ENCODE peak calls at places on chromosomes 2 and 18, in nine cellular contexts. One of them, this sample, is unnamed.

GRCh38 chr2:85887566-85888019 is 1.2 kb downstream of the ST3GAL5 start:
- DNase-seq in AG10803: peak
- DNase-seq in GDM1: peak
- DNase-seq in KBM-7: peak
- DNase-seq in cardiac fibroblast: peak
- DNase-seq in activated CD4-positive, alpha-beta T cell treated with anti-CD3 and anti-CD28 coated beads, Interleukin-2, amount 50 U/mL, for 4 hours: peak
- DNase-seq in T-cell: peak
- DNase-seq in D341Med: peak
- DNase-seq in endothelial cell of umbilical vein: peak
- DNase-seq in this sample: no peak

GRCh38 chr2:2846379-2847130 is 515.5 kb upstream of the MYT1L start:
- DNase-seq in GDM1: no peak
- DNase-seq in activated CD4-positive, alpha-beta T cell treated with anti-CD3 and anti-CD28 coated beads, Interleukin-2, amount 50 U/mL, for 4 hours: no peak
- DNase-seq in cardiac fibroblast: no peak
- DNase-seq in endothelial cell of umbilical vein: no peak
- DNase-seq in AG10803: no peak
- DNase-seq in T-cell: no peak
- DNase-seq in D341Med: no peak
- DNase-seq in KBM-7: no peak
- DNase-seq in this sample: no peak

GRCh38 chr2:226673314-226673723 is 126.3 kb downstream of the IRS1 start:
- DNase-seq in cardiac fibroblast: peak
- DNase-seq in activated CD4-positive, alpha-beta T cell treated with anti-CD3 and anti-CD28 coated beads, Interleukin-2, amount 50 U/mL, for 4 hours: no peak
- DNase-seq in D341Med: no peak
- DNase-seq in T-cell: no peak
- DNase-seq in AG10803: peak
- DNase-seq in endothelial cell of umbilical vein: no peak
- DNase-seq in GDM1: no peak
- DNase-seq in KBM-7: peak
- DNase-seq in this sample: no peak

GRCh38 chr2:43898958-43899346 is 60.2 kb downstream of the ABCG8 start:
- DNase-seq in AG10803: no peak
- DNase-seq in T-cell: no peak
- DNase-seq in activated CD4-positive, alpha-beta T cell treated with anti-CD3 and anti-CD28 coated beads, Interleukin-2, amount 50 U/mL, for 4 hours: no peak
- DNase-seq in KBM-7: no peak
- DNase-seq in GDM1: no peak
- DNase-seq in endothelial cell of umbilical vein: no peak
- DNase-seq in D341Med: no peak
- DNase-seq in cardiac fibroblast: no peak
- DNase-seq in this sample: no peak

GRCh38 chr2:175251425-175252041 is 70.0 kb upstream of the ATP5MC3 start:
- DNase-seq in activated CD4-positive, alpha-beta T cell treated with anti-CD3 and anti-CD28 coated beads, Interleukin-2, amount 50 U/mL, for 4 hours: no peak
- DNase-seq in KBM-7: peak
- DNase-seq in endothelial cell of umbilical vein: peak
- DNase-seq in AG10803: peak
- DNase-seq in T-cell: no peak
- DNase-seq in D341Med: no peak
- DNase-seq in GDM1: no peak
- DNase-seq in cardiac fibroblast: peak
- DNase-seq in this sample: no peak

GRCh38 chr2:194223173-194223670 is 1433.8 kb upstream of the SLC39A10 start:
- DNase-seq in cardiac fibroblast: no peak
- DNase-seq in GDM1: no peak
- DNase-seq in KBM-7: no peak
- DNase-seq in endothelial cell of umbilical vein: no peak
- DNase-seq in activated CD4-positive, alpha-beta T cell treated with anti-CD3 and anti-CD28 coated beads, Interleukin-2, amount 50 U/mL, for 4 hours: no peak
- DNase-seq in D341Med: no peak
- DNase-seq in T-cell: no peak
- DNase-seq in AG10803: no peak
- DNase-seq in this sample: no peak

GRCh38 chr2:102122909-102123308 is 19.6 kb upstream of the IL1R1 start:
- DNase-seq in cardiac fibroblast: no peak
- DNase-seq in activated CD4-positive, alpha-beta T cell treated with anti-CD3 and anti-CD28 coated beads, Interleukin-2, amount 50 U/mL, for 4 hours: no peak
- DNase-seq in AG10803: no peak
- DNase-seq in endothelial cell of umbilical vein: no peak
- DNase-seq in KBM-7: no peak
- DNase-seq in T-cell: no peak
- DNase-seq in GDM1: no peak
- DNase-seq in D341Med: no peak
- DNase-seq in this sample: no peak

GRCh38 chr18:62128157-62128556 is 58.7 kb downstream of the PIGN start:
- DNase-seq in cardiac fibroblast: peak
- DNase-seq in T-cell: no peak
- DNase-seq in KBM-7: no peak
- DNase-seq in GDM1: no peak
- DNase-seq in activated CD4-positive, alpha-beta T cell treated with anti-CD3 and anti-CD28 coated beads, Interleukin-2, amount 50 U/mL, for 4 hours: no peak
- DNase-seq in endothelial cell of umbilical vein: peak
- DNase-seq in D341Med: no peak
- DNase-seq in AG10803: peak
- DNase-seq in this sample: no peak

GRCh38 chr2:15238028-15238427 is 323.1 kb downstream of the NBAS start:
- DNase-seq in GDM1: peak
- DNase-seq in activated CD4-positive, alpha-beta T cell treated with anti-CD3 and anti-CD28 coated beads, Interleukin-2, amount 50 U/mL, for 4 hours: no peak
- DNase-seq in KBM-7: peak
- DNase-seq in endothelial cell of umbilical vein: no peak
- DNase-seq in AG10803: no peak
- DNase-seq in T-cell: no peak
- DNase-seq in D341Med: no peak
- DNase-seq in cardiac fibroblast: no peak
- DNase-seq in this sample: no peak

GRCh38 chr2:70627499-70627898 is 73.9 kb upstream of the TGFA start:
- DNase-seq in KBM-7: no peak
- DNase-seq in cardiac fibroblast: peak
- DNase-seq in activated CD4-positive, alpha-beta T cell treated with anti-CD3 and anti-CD28 coated beads, Interleukin-2, amount 50 U/mL, for 4 hours: no peak
- DNase-seq in T-cell: no peak
- DNase-seq in D341Med: no peak
- DNase-seq in AG10803: no peak
- DNase-seq in GDM1: no peak
- DNase-seq in endothelial cell of umbilical vein: peak
- DNase-seq in this sample: no peak

GRCh38 chr2:1495676-1496393 is 82.6 kb downstream of the TPO start:
- DNase-seq in D341Med: no peak
- DNase-seq in KBM-7: no peak
- DNase-seq in AG10803: no peak
- DNase-seq in endothelial cell of umbilical vein: no peak
- DNase-seq in activated CD4-positive, alpha-beta T cell treated with anti-CD3 and anti-CD28 coated beads, Interleukin-2, amount 50 U/mL, for 4 hours: no peak
- DNase-seq in cardiac fibroblast: no peak
- DNase-seq in GDM1: no peak
- DNase-seq in T-cell: no peak
- DNase-seq in this sample: no peak

GRCh38 chr18:26476697-26477096 is 71.7 kb downstream of the KCTD1 start:
- DNase-seq in activated CD4-positive, alpha-beta T cell treated with anti-CD3 and anti-CD28 coated beads, Interleukin-2, amount 50 U/mL, for 4 hours: no peak
- DNase-seq in GDM1: no peak
- DNase-seq in AG10803: no peak
- DNase-seq in T-cell: no peak
- DNase-seq in endothelial cell of umbilical vein: no peak
- DNase-seq in cardiac fibroblast: no peak
- DNase-seq in D341Med: no peak
- DNase-seq in KBM-7: no peak
- DNase-seq in this sample: no peak

GRCh38 chr2:6143812-6144211 is 451.6 kb downstream of the SOX11 start:
- DNase-seq in cardiac fibroblast: no peak
- DNase-seq in KBM-7: no peak
- DNase-seq in endothelial cell of umbilical vein: no peak
- DNase-seq in AG10803: no peak
- DNase-seq in activated CD4-positive, alpha-beta T cell treated with anti-CD3 and anti-CD28 coated beads, Interleukin-2, amount 50 U/mL, for 4 hours: no peak
- DNase-seq in D341Med: no peak
- DNase-seq in T-cell: no peak
- DNase-seq in GDM1: no peak
- DNase-seq in this sample: no peak

GRCh38 chr2:47907097-47907781 is 941 bp upstream of the FBXO11 start:
- DNase-seq in KBM-7: peak
- DNase-seq in activated CD4-positive, alpha-beta T cell treated with anti-CD3 and anti-CD28 coated beads, Interleukin-2, amount 50 U/mL, for 4 hours: peak
- DNase-seq in endothelial cell of umbilical vein: no peak
- DNase-seq in T-cell: peak
- DNase-seq in GDM1: no peak
- DNase-seq in D341Med: no peak
- DNase-seq in AG10803: peak
- DNase-seq in cardiac fibroblast: peak
- DNase-seq in this sample: no peak

GRCh38 chr2:234958746-234959395 is 7.1 kb downstream of the SH3BP4 start:
- DNase-seq in endothelial cell of umbilical vein: no peak
- DNase-seq in T-cell: no peak
- DNase-seq in AG10803: no peak
- DNase-seq in activated CD4-positive, alpha-beta T cell treated with anti-CD3 and anti-CD28 coated beads, Interleukin-2, amount 50 U/mL, for 4 hours: no peak
- DNase-seq in KBM-7: no peak
- DNase-seq in GDM1: no peak
- DNase-seq in cardiac fibroblast: no peak
- DNase-seq in D341Med: no peak
- DNase-seq in this sample: no peak

GRCh38 chr2:85435220-85435958 is 16.9 kb downstream of the SH2D6 start:
- DNase-seq in T-cell: no peak
- DNase-seq in endothelial cell of umbilical vein: no peak
- DNase-seq in GDM1: no peak
- DNase-seq in AG10803: no peak
- DNase-seq in D341Med: no peak
- DNase-seq in activated CD4-positive, alpha-beta T cell treated with anti-CD3 and anti-CD28 coated beads, Interleukin-2, amount 50 U/mL, for 4 hours: no peak
- DNase-seq in cardiac fibroblast: no peak
- DNase-seq in KBM-7: no peak
- DNase-seq in this sample: no peak

GRCh38 chr2:113828086-113828742 is 61.7 kb upstream of the ACTR3 start:
- DNase-seq in KBM-7: no peak
- DNase-seq in D341Med: no peak
- DNase-seq in AG10803: no peak
- DNase-seq in cardiac fibroblast: no peak
- DNase-seq in GDM1: no peak
- DNase-seq in activated CD4-positive, alpha-beta T cell treated with anti-CD3 and anti-CD28 coated beads, Interleukin-2, amount 50 U/mL, for 4 hours: no peak
- DNase-seq in T-cell: no peak
- DNase-seq in endothelial cell of umbilical vein: no peak
- DNase-seq in this sample: no peak

GRCh38 chr18:77206676-77207370 is 42.8 kb upstream of the GALR1 start:
- DNase-seq in KBM-7: no peak
- DNase-seq in D341Med: no peak
- DNase-seq in T-cell: no peak
- DNase-seq in cardiac fibroblast: peak
- DNase-seq in AG10803: peak
- DNase-seq in endothelial cell of umbilical vein: no peak
- DNase-seq in GDM1: no peak
- DNase-seq in activated CD4-positive, alpha-beta T cell treated with anti-CD3 and anti-CD28 coated beads, Interleukin-2, amount 50 U/mL, for 4 hours: no peak
- DNase-seq in this sample: no peak

GRCh38 chr2:110827518-110827917 is 95.1 kb downstream of the ACOXL start:
- DNase-seq in cardiac fibroblast: no peak
- DNase-seq in GDM1: no peak
- DNase-seq in endothelial cell of umbilical vein: no peak
- DNase-seq in D341Med: no peak
- DNase-seq in KBM-7: no peak
- DNase-seq in AG10803: no peak
- DNase-seq in T-cell: no peak
- DNase-seq in activated CD4-positive, alpha-beta T cell treated with anti-CD3 and anti-CD28 coated beads, Interleukin-2, amount 50 U/mL, for 4 hours: no peak
- DNase-seq in this sample: no peak

GRCh38 chr2:191617589-191617988 is 60.3 kb upstream of the NABP1 start:
- DNase-seq in KBM-7: peak
- DNase-seq in cardiac fibroblast: no peak
- DNase-seq in activated CD4-positive, alpha-beta T cell treated with anti-CD3 and anti-CD28 coated beads, Interleukin-2, amount 50 U/mL, for 4 hours: peak
- DNase-seq in T-cell: peak
- DNase-seq in D341Med: no peak
- DNase-seq in endothelial cell of umbilical vein: no peak
- DNase-seq in GDM1: peak
- DNase-seq in AG10803: no peak
- DNase-seq in this sample: no peak

GRCh38 chr2:130986890-130987493 is 106.3 kb downstream of the FAM168B start:
- DNase-seq in activated CD4-positive, alpha-beta T cell treated with anti-CD3 and anti-CD28 coated beads, Interleukin-2, amount 50 U/mL, for 4 hours: no peak
- DNase-seq in D341Med: no peak
- DNase-seq in endothelial cell of umbilical vein: no peak
- DNase-seq in T-cell: no peak
- DNase-seq in cardiac fibroblast: no peak
- DNase-seq in AG10803: no peak
- DNase-seq in GDM1: no peak
- DNase-seq in KBM-7: no peak
- DNase-seq in this sample: peak

GRCh38 chr2:236969767-236970655 is 115.7 kb upstream of the COPS8 start:
- DNase-seq in AG10803: no peak
- DNase-seq in KBM-7: no peak
- DNase-seq in GDM1: no peak
- DNase-seq in activated CD4-positive, alpha-beta T cell treated with anti-CD3 and anti-CD28 coated beads, Interleukin-2, amount 50 U/mL, for 4 hours: peak
- DNase-seq in D341Med: no peak
- DNase-seq in endothelial cell of umbilical vein: no peak
- DNase-seq in T-cell: peak
- DNase-seq in cardiac fibroblast: no peak
- DNase-seq in this sample: no peak

GRCh38 chr2:241011751-241012510 is 13.5 kb downstream of the SNED1 start:
- DNase-seq in endothelial cell of umbilical vein: no peak
- DNase-seq in activated CD4-positive, alpha-beta T cell treated with anti-CD3 and anti-CD28 coated beads, Interleukin-2, amount 50 U/mL, for 4 hours: no peak
- DNase-seq in GDM1: no peak
- DNase-seq in D341Med: peak
- DNase-seq in KBM-7: no peak
- DNase-seq in AG10803: no peak
- DNase-seq in T-cell: no peak
- DNase-seq in cardiac fibroblast: no peak
- DNase-seq in this sample: peak

GRCh38 chr2:47404356-47404755 is 1.4 kb downstream of the MSH2 start:
- DNase-seq in GDM1: no peak
- DNase-seq in cardiac fibroblast: no peak
- DNase-seq in D341Med: no peak
- DNase-seq in KBM-7: peak
- DNase-seq in T-cell: no peak
- DNase-seq in endothelial cell of umbilical vein: no peak
- DNase-seq in activated CD4-positive, alpha-beta T cell treated with anti-CD3 and anti-CD28 coated beads, Interleukin-2, amount 50 U/mL, for 4 hours: no peak
- DNase-seq in AG10803: no peak
- DNase-seq in this sample: no peak

GRCh38 chr18:11689972-11690570 is 1.0 kb downstream of the GNAL start:
- DNase-seq in KBM-7: peak
- DNase-seq in cardiac fibroblast: peak
- DNase-seq in D341Med: no peak
- DNase-seq in activated CD4-positive, alpha-beta T cell treated with anti-CD3 and anti-CD28 coated beads, Interleukin-2, amount 50 U/mL, for 4 hours: no peak
- DNase-seq in GDM1: no peak
- DNase-seq in T-cell: no peak
- DNase-seq in AG10803: no peak
- DNase-seq in endothelial cell of umbilical vein: no peak
- DNase-seq in this sample: peak

GRCh38 chr2:219747637-219748036 is 120.2 kb downstream of the SLC4A3 start:
- DNase-seq in cardiac fibroblast: no peak
- DNase-seq in KBM-7: no peak
- DNase-seq in activated CD4-positive, alpha-beta T cell treated with anti-CD3 and anti-CD28 coated beads, Interleukin-2, amount 50 U/mL, for 4 hours: no peak
- DNase-seq in GDM1: no peak
- DNase-seq in T-cell: no peak
- DNase-seq in D341Med: no peak
- DNase-seq in AG10803: no peak
- DNase-seq in endothelial cell of umbilical vein: no peak
- DNase-seq in this sample: no peak

GRCh38 chr18:9506046-9506792 is 30.9 kb downstream of the RALBP1 start:
- DNase-seq in GDM1: no peak
- DNase-seq in D341Med: peak
- DNase-seq in endothelial cell of umbilical vein: no peak
- DNase-seq in cardiac fibroblast: no peak
- DNase-seq in T-cell: no peak
- DNase-seq in AG10803: no peak
- DNase-seq in KBM-7: peak
- DNase-seq in activated CD4-positive, alpha-beta T cell treated with anti-CD3 and anti-CD28 coated beads, Interleukin-2, amount 50 U/mL, for 4 hours: no peak
- DNase-seq in this sample: no peak

This sample was measured in vagina.